ENCODE peak calls at places on chromosomes 16 and 17, in seven cellular contexts. W is MM.1S; V is nephron progenitor cell; C is GM12865; R is HFF-Myc; P is activated CD8-positive, alpha-beta T cell treated with anti-CD3 and anti-CD28 coated beads for 36 hours; Z is transverse colon. K is an unnamed sample.

GRCh38 chr16:65658339-65659275 is 536.7 kb upstream of the CDH11 start:
- DNase-seq in W (no peak), V (no peak), C (no peak), R (peak; percentile 91), P (no peak), Z (no peak), K (no peak)

GRCh38 chr16:73459586-73459985 is 411.7 kb upstream of the ZFHX3 start:
- DNase-seq in W (no peak), V (no peak), C (no peak), R (no peak), P (no peak), Z (no peak), K (no peak)

GRCh38 chr17:32671891-32672290 is 185.1 kb downstream of the CDK5R1 start:
- DNase-seq in W (no peak), V (no peak), C (no peak), R (no peak), P (no peak), Z (peak; percentile 22), K (peak; percentile 19)

GRCh38 chr17:19897108-19897854 is 29.5 kb upstream of the ULK2 start:
- DNase-seq in W (no peak), V (no peak), C (no peak), R (no peak), P (no peak), Z (peak; percentile 69), K (no peak)

GRCh38 chr16:24643489-24643888 is 86.0 kb upstream of the TNRC6A start:
- DNase-seq in W (no peak), V (no peak), C (no peak), R (no peak), P (no peak), Z (no peak), K (no peak)

GRCh38 chr16:4200781-4201137 is 41.1 kb downstream of the SRL start:
- DNase-seq in W (no peak), V (no peak), C (no peak), R (no peak), P (no peak), Z (no peak), K (no peak)

GRCh38 chr17:58306131-58306951 is 22.3 kb downstream of the TSPOAP1 start:
- DNase-seq in W (no peak), V (no peak), C (no peak), R (no peak), P (no peak), Z (no peak), K (no peak)

GRCh38 chr17:64648234-64648633 is 13.9 kb downstream of the SMURF2 start:
- DNase-seq in W (no peak), V (no peak), C (no peak), R (no peak), P (no peak), Z (no peak), K (no peak)

GRCh38 chr17:48113201-48113676 is 5.7 kb downstream of the SNX11 start:
- DNase-seq in W (no peak), V (no peak), C (peak; percentile 90), R (no peak), P (peak; percentile 73), Z (no peak), K (no peak)

GRCh38 chr16:21645261-21645721 is 7.1 kb downstream of the IGSF6 start:
- DNase-seq in W (peak; percentile 79), V (no peak), C (peak; percentile 77), R (no peak), P (peak; percentile 37), Z (no peak), K (no peak)

GRCh38 chr16:79509221-79509631 is 91.3 kb downstream of the MAF start:
- DNase-seq in W (no peak), V (no peak), C (no peak), R (no peak), P (no peak), Z (peak; percentile 25), K (no peak)

GRCh38 chr16:72961115-72961832 is 86.7 kb downstream of the ZFHX3 start:
- DNase-seq in W (no peak), V (no peak), C (no peak), R (no peak), P (peak; percentile 3), Z (no peak), K (peak; percentile 43)

GRCh38 chr16:76194621-76195015 is 82.6 kb upstream of the CNTNAP4 start:
- DNase-seq in W (no peak), V (no peak), C (no peak), R (no peak), P (no peak), Z (no peak), K (no peak)

GRCh38 chr17:27550291-27550930 is 80.6 kb upstream of the LGALS9 start:
- DNase-seq in W (no peak), V (no peak), C (no peak), R (no peak), P (no peak), Z (no peak), K (no peak)

GRCh38 chr17:77365584-77366186 is 224.9 kb downstream of the SEC14L1 start:
- DNase-seq in W (no peak), V (no peak), C (no peak), R (no peak), P (peak; percentile 59), Z (peak; percentile 69), K (peak; percentile 72)

GRCh38 chr17:65742433-65743312 is 181.2 kb upstream of the AXIN2 start:
- DNase-seq in W (no peak), V (no peak), C (no peak), R (no peak), P (no peak), Z (no peak), K (no peak)

GRCh38 chr16:10743227-10743609 is 424 bp upstream of the NUBP1 start:
- DNase-seq in W (no peak), V (no peak), C (no peak), R (no peak), P (no peak), Z (no peak), K (no peak)

GRCh38 chr16:10743610-10744369 is at the start of gene NUBP1:
- DNase-seq in W (peak; percentile 97), V (peak; percentile 100), C (peak; percentile 99), R (peak; percentile 86), P (peak; percentile 100), Z (peak; percentile 100), K (peak; percentile 99)

GRCh38 chr16:10744370-10745030 is 858 bp downstream of the NUBP1 start:
- DNase-seq in W (peak; percentile 48), V (no peak), C (no peak), R (no peak), P (no peak), Z (no peak), K (no peak)

GRCh38 chr16:10749680-10750035 is 6.0 kb downstream of the NUBP1 start:
- DNase-seq in W (no peak), V (no peak), C (no peak), R (no peak), P (no peak), Z (no peak), K (no peak)

GRCh38 chr16:10745856-10746255 is 2.2 kb downstream of the NUBP1 start:
- DNase-seq in W (no peak), V (no peak), C (no peak), R (no peak), P (no peak), Z (no peak), K (no peak)
- TF ChIP-seq CTCF in W (no peak), V (no peak), C (no peak), R (no peak), P (no peak), Z (no peak), K (no peak)

DNA sequence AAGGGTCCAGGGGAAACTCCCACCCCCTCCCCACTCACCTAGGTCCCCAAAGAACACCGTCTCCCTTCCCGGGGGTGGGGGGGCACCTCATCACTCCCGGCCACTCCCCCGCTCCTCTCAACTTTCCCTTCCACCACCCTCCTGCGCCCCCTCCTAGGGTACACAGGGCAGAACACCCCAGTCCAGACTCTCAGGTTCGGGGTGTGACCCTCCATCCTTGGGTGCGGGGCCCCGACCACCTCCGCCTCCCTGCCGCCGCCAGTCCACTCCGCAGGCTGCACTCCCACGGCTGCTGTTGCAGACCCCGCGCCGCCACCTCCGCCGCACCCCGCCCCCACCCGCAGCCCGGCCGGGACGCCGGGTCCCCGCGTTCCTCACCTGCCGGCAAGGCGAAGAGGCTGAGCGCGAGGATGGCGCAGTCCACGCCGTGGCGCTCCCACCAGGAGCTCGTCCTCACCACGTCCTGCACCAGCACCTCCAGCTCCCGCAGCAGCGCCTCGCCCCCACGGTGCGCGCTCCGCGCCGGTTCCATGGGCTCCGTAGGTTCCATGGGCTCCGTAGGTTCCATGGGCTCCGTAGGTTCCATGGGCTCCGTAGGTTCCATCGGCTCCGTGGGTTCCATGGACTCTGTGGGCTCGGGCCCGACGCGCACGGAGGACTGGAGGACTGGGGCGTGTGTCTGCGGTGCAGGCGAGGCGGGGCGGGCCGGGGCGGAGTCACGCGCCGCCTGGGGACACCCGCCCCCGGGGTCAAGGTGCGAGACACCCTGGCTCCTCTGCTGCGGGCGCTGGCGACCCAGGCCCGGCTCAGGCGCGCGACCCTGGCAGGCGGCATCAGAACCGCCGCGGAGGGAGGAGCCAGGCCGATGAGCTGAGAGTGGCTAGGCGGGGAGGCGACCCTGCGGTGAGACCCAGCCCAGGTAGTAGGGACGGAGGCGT is at the start of gene FADS6:
- DNase-seq in W (no peak), V (peak; percentile 60), C (no peak), R (no peak), P (no peak), Z (peak; percentile 34), K (no peak)
- TF ChIP-seq CTCF in W (no peak), V (no peak), C (no peak), R (no peak), P (no peak), Z (no peak), K (no peak)

GRCh38 chr17:75078097-75079022 is 9.4 kb upstream of the SLC16A5 start:
- DNase-seq in W (no peak), V (no peak), C (peak; percentile 21), R (no peak), P (peak; percentile 41), Z (peak; percentile 49), K (peak; percentile 76)

GRCh38 chr17:75075597-75076253 is 12.0 kb upstream of the SLC16A5 start:
- DNase-seq in W (no peak), V (no peak), C (no peak), R (no peak), P (no peak), Z (no peak), K (no peak)

GRCh38 chr17:75077072-75077489 is 10.7 kb upstream of the SLC16A5 start:
- DNase-seq in W (no peak), V (no peak), C (no peak), R (no peak), P (no peak), Z (peak; percentile 72), K (peak; percentile 27)

GRCh38 chr17:75079023-75079373 is 8.8 kb upstream of the SLC16A5 start:
- DNase-seq in W (no peak), V (no peak), C (no peak), R (no peak), P (no peak), Z (no peak), K (no peak)

GRCh38 chr17:75077490-75078096 is 10.2 kb upstream of the SLC16A5 start:
- DNase-seq in W (no peak), V (no peak), C (peak; percentile 84), R (no peak), P (peak; percentile 60), Z (peak; percentile 75), K (peak; percentile 71)
- TF ChIP-seq CTCF in W (no peak), V (no peak), C (peak; percentile 11), R (no peak), P (peak; percentile 17), Z (no peak), K (no peak)

DNA sequence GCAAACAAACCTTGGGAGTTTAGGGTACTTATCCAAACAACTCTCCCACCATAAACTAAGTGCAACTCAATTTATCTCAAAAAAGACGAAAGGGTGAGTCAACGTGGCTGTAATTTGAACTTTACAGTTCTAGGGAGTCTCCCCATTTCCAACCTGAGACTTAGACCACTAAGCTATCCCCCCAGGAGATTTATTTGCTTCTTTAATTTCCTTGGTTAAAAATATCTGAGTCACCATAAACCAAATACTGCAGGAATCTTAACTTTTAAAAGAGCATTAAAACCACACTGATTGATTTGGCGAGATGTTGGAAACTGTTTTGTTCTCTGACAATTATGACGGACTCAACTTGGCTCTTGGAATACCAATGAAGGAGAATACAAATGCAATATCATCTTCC is 299.3 kb upstream of the SOX9 start:
- DNase-seq in W (no peak), V (no peak), C (no peak), R (no peak), P (no peak), Z (no peak), K (no peak)
- TF ChIP-seq CTCF in W (no peak), V (no peak), C (no peak), R (no peak), P (no peak), Z (no peak), K (no peak)

K was measured in Calu3.